ENCODE peak calls at places on chromosomes 4 and X, in six cellular contexts. N, P, K, U, Z and T are unnamed samples.

GRCh38 chrX:102934624-102935023 is 2.4 kb upstream of the RAB40AL start:
- DNase-seq in N (peak; percentile 30), P (peak; percentile 4), K (peak; percentile 53), U (peak; percentile 30), Z (peak; percentile 30), T (no peak)

GRCh38 chrX:134688839-134689238 is 30.6 kb upstream of the PLAC1 start:
- DNase-seq in N (no peak), P (peak; percentile 76), K (peak; percentile 47), U (no peak), Z (no peak), T (no peak)

GRCh38 chr4:72969957-72970356 is 99.6 kb downstream of the COX18 start:
- DNase-seq in N (no peak), P (peak; percentile 9), K (no peak), U (no peak), Z (peak; percentile 11), T (no peak)

GRCh38 chr4:154743683-154744340 is at the start of gene LRAT:
- DNase-seq in N (peak; percentile 70), P (no peak), K (peak; percentile 77), U (peak; percentile 77), Z (no peak), T (no peak)

GRCh38 chrX:38819709-38820108 is 18.4 kb downstream of the MID1IP1 start:
- DNase-seq in N (no peak), P (no peak), K (no peak), U (no peak), Z (no peak), T (no peak)

GRCh38 chrX:3514996-3515395 is 168.5 kb upstream of the MXRA5 start:
- DNase-seq in N (no peak), P (peak; percentile 50), K (peak; percentile 21), U (no peak), Z (no peak), T (no peak)

GRCh38 chr4:25144870-25145481 is 15.3 kb downstream of the SEPSECS start:
- DNase-seq in N (no peak), P (peak; percentile 21), K (peak; percentile 46), U (no peak), Z (peak; percentile 44), T (no peak)

GRCh38 chrX:146881521-146881920 is 67.0 kb upstream of the CXorf51A start:
- DNase-seq in N (no peak), P (no peak), K (no peak), U (no peak), Z (no peak), T (no peak)

GRCh38 chrX:106997611-106998010 is 2.4 kb downstream of the MORC4 start:
- DNase-seq in N (no peak), P (no peak), K (no peak), U (no peak), Z (no peak), T (no peak)

GRCh38 chrX:107000013-107000515 is at the start of gene MORC4:
- DNase-seq in N (peak; percentile 84), P (peak; percentile 81), K (peak; percentile 86), U (peak; percentile 75), Z (peak; percentile 78), T (peak; percentile 41)

GRCh38 chrX:106995678-106996077 is 4.3 kb downstream of the MORC4 start:
- DNase-seq in N (no peak), P (no peak), K (no peak), U (no peak), Z (no peak), T (no peak)

DNA sequence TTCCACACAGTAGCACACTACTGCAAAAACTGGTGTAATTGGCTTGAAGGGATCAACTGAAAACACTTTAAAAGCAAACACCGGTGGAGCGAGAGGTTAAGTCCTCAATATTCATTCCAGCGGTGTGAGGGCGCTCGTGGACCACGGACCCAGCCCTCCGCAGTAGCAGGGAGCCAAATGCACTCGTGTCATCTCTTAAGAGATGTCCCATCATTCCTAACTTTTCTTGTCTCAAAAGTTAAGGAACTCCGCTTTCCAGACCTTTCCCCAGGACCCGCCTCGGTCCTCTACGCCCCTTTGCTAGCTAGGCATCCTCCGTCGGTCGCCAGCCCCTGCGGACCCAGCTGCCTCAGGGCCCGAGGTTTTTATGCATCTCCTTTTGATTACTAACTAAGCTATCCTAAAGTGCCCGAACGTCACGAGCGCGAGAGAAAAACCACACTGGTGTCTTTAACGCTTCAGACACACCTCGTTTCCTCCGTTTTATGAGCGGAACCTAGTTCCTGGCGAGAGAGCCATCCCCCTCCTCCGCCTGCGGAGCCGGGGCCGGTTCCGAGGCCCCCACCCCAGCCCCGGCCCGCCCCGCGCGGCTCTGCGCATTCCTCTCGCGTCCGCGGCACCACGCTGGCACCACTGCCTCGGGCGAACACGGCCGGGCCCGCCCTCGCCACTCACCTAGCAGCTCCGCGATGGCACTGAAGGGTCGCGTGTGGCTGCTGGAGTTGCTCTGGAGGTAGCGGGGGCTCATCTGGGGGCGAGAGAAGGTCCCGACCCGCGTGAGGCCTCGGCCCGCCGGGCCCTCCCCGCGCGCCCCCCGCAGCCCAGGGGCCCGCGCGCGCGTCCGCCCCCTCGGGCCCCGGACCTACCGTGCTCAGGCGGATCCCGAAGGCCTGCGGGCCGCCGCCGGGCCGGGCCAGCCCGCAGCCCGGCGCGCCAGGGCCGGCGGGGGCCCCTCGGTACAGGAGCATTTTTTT is 723 bp downstream of the MORC4 start:
- DNase-seq in N (peak; percentile 56), P (peak; percentile 49), K (peak; percentile 62), U (peak; percentile 32), Z (peak; percentile 61), T (peak; percentile 27)
- TF ChIP-seq CTCF in N (no peak), P (peak; percentile 53), K (peak; percentile 19), U (no peak), Z (peak; percentile 52), T (no peak)

GRCh38 chr4:15779789-15780188 is 1.7 kb downstream of the CD38 start:
- DNase-seq in N (no peak), P (no peak), K (peak; percentile 38), U (no peak), Z (no peak), T (no peak)

GRCh38 chr4:15779336-15779735 is 1.2 kb downstream of the CD38 start:
- DNase-seq in N (no peak), P (peak; percentile 53), K (peak; percentile 81), U (peak; percentile 23), Z (peak; percentile 67), T (no peak)

GRCh38 chr4:15778191-15778741 is at the start of gene CD38:
- DNase-seq in N (no peak), P (no peak), K (no peak), U (peak; percentile 38), Z (no peak), T (no peak)

GRCh38 chr4:15777697-15778096 is 431 bp upstream of the CD38 start:
- DNase-seq in N (no peak), P (no peak), K (no peak), U (no peak), Z (no peak), T (no peak)

DNA sequence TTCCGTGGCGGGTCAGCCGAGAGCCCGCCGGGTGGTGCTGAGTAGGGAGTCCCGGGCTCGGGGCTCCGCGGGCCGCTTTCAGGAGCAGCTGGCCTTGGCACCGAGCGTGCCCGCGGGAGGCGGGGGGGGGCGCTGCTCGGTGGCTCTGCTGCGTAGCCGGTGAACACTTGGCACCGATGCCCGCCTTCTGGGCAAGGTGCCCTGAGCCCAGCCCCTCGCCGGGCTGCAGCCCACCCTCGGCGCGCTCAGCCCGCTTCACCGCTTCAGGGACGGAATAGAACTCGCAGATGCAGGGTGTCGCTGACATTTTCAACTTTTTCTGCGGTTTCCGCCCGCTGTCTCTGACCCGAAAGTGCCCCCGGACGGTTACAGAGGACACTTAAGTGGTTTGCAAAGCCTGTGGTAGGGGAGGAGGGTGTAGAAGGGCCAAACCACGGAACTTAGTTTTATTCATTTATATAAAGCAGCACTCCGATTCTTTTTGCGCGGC is 659 bp downstream of the CD38 start:
- DNase-seq in N (no peak), P (no peak), K (no peak), U (no peak), Z (no peak), T (no peak)
- TF ChIP-seq CTCF in N (no peak), P (no peak), K (no peak), U (no peak), Z (no peak), T (no peak)

GRCh38 chr4:2280531-2281300 is 18.8 kb upstream of the MXD4 start:
- DNase-seq in N (peak; percentile 65), P (no peak), K (no peak), U (peak; percentile 9), Z (no peak), T (no peak)

GRCh38 chr4:2284161-2284933 is 22.4 kb upstream of the MXD4 start:
- DNase-seq in N (no peak), P (no peak), K (no peak), U (peak; percentile 3), Z (no peak), T (no peak)

GRCh38 chr4:2284934-2285664 is 23.2 kb upstream of the MXD4 start:
- DNase-seq in N (no peak), P (peak; percentile 79), K (peak; percentile 18), U (no peak), Z (peak; percentile 31), T (peak; percentile 9)

GRCh38 chr4:2283199-2283711 is 21.3 kb upstream of the MXD4 start:
- DNase-seq in N (no peak), P (no peak), K (no peak), U (no peak), Z (no peak), T (no peak)

DNA sequence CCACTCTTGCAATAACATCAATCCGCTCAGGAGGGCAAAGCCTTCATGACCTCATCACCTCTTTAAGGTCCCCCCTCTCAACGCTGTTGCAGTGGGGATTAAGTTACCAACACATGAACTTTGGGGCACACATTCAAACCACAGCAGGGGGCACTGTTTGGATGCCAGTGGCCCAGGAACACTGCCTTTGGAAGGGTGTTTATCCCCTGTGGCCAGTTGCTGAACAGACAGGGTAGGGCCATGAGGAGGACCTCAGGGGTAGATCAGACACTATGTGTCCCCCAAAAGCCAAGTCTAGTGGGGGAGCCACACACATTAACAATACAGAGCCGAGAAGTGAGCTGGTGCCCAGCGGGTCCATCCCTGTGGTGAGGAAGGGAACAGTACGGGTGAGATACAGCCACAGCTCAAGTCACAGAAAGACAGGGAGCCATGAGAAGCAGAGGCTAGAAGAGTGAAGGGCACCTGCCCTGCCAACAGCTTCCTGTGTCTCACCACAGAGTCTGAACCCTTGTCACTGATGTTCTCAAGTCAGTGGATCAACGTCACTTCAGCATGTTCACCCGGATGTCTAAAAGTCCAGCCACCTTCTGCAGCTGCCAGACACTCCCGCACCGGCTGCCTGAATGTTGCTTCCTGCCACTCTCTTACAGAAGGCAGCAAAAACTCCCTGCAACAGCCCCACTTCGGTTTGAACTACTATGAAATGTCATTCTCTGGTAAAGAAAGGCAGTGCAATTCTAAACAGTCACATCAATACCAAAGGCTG is 19.9 kb upstream of the MXD4 start:
- DNase-seq in N (peak; percentile 51), P (no peak), K (peak; percentile 47), U (peak; percentile 7), Z (no peak), T (no peak)
- TF ChIP-seq CTCF in N (no peak), P (peak; percentile 19), K (peak; percentile 8), U (no peak), Z (peak; percentile 28), T (no peak)

GRCh38 chrX:136269921-136270320 is 18.7 kb upstream of the MAP7D3 start:
- DNase-seq in N (no peak), P (no peak), K (no peak), U (no peak), Z (no peak), T (no peak)

GRCh38 chrX:136271300-136271699 is 20.1 kb upstream of the MAP7D3 start:
- DNase-seq in N (no peak), P (no peak), K (no peak), U (no peak), Z (no peak), T (no peak)

GRCh38 chrX:136275553-136275952 is 24.4 kb upstream of the MAP7D3 start:
- DNase-seq in N (no peak), P (no peak), K (no peak), U (no peak), Z (no peak), T (no peak)

GRCh38 chrX:136273986-136274385 is 22.8 kb upstream of the MAP7D3 start:
- DNase-seq in N (no peak), P (no peak), K (no peak), U (no peak), Z (no peak), T (no peak)

DNA sequence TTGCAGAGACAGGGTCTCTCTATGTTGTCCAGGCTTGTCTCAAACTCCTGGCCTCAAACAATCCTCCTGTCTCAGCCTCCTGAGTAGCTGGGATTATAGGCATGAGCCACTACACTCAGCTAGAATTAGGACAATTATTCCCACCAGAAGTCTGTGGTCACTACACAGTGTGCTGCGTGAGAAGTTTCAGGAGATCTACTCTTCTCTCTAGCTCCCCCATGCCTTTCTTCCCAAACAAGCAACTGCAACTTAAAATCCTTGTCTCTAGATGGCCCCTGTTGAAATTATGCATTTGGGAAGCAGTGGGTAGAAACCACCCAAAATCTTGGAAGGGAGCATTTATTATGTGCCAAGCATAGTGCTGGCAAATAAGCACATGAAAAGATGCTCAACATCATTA is 21.1 kb upstream of the MAP7D3 start:
- DNase-seq in N (no peak), P (no peak), K (peak; percentile 27), U (no peak), Z (no peak), T (no peak)
- TF ChIP-seq CTCF in N (no peak), P (peak; percentile 9), K (no peak), U (no peak), Z (peak; percentile 16), T (no peak)